ENCODE peak calls at places on chromosomes 7 and 10, in six cellular contexts. R, L, E, V, D and W are unnamed samples. For H3K27me3, the result is how much of the 10 kb centered on the place peaks cover.

GRCh38 chr7:136868496-136869005 is at the start of gene CHRM2:
- DNase-seq in R (no peak), L (no peak), E (peak), V (peak), D (no peak), W (no peak)

GRCh38 chr7:80288175-80289122 is 153.8 kb downstream of the GNAI1 start:
- DNase-seq in R (no peak), L (no peak), E (no peak), V (no peak), D (peak), W (no peak)

GRCh38 chr7:80014507-80014906 is 120.1 kb upstream of the GNAI1 start:
- DNase-seq in R (no peak), L (no peak), E (no peak), V (no peak), D (no peak), W (no peak)

GRCh38 chr10:129459762-129460539 is 7.1 kb upstream of the MGMT start:
- DNase-seq in R (no peak), L (no peak), E (no peak), V (no peak), D (peak), W (peak)

GRCh38 chr7:85833071-85833470 is 646.2 kb upstream of the SEMA3D start:
- DNase-seq in R (no peak), L (no peak), E (no peak), V (no peak), D (no peak), W (no peak)

GRCh38 chr10:111430070-111430469 is 353.2 kb downstream of the ADRA2A start:
- DNase-seq in R (no peak), L (no peak), E (no peak), V (no peak), D (no peak), W (no peak)

GRCh38 chr7:128841961-128842673 is 11.9 kb downstream of the FLNC start:
- DNase-seq in R (peak), L (no peak), E (peak), V (peak), D (no peak), W (no peak)

GRCh38 chr7:31094271-31094670 is 42.2 kb downstream of the ADCYAP1R1 start:
- DNase-seq in R (no peak), L (no peak), E (no peak), V (no peak), D (no peak), W (no peak)

GRCh38 chr7:117325836-117326235 is 3.0 kb upstream of the WNT2 start:
- DNase-seq in R (no peak), L (no peak), E (no peak), V (no peak), D (no peak), W (no peak)
- H3K27me3 ChIP-seq in R (under half), L (under half), E (under half), V (under half), D (half or more), W (under half)

GRCh38 chr7:32224276-32224675 is 154.1 kb upstream of the PDE1C start:
- DNase-seq in R (no peak), L (no peak), E (peak), V (no peak), D (no peak), W (no peak)
- TF ChIP-seq GABPA in R (no peak), L (no peak), E (no peak), V (no peak), D (no peak), W (no peak)

GRCh38 chr7:34168013-34168412 is 262.7 kb downstream of the BMPER start:
- DNase-seq in R (no peak), L (no peak), E (no peak), V (no peak), D (no peak), W (no peak)
- H3K27me3 ChIP-seq in R (under half), L (under half), E (under half), V (under half), D (under half), W (under half)

DNA sequence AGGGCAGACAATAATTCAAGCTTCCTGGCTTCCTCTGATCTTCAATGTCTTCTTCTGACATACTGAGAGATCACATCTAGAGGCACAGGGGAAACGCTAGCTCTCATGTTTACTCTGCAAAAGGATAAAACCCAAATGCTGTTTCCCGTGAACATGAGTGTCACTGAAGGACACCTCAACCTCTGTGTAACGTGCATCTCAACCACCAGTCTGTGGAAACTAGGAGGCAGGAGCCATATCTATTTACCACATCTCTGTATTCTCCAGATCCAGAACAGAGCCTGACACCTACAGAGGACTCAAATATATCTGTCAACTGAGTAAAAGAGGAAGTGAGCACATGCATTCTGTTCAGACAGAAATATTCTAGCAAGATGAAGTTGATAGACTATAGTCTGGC is 140.3 kb upstream of the TARP start:
- DNase-seq in R (no peak), L (no peak), E (no peak), V (no peak), D (no peak), W (no peak)
- TF ChIP-seq GABPA in R (no peak), L (no peak), E (no peak), V (no peak), D (no peak), W (no peak)

GRCh38 chr10:124450010-124450782 is at the start of gene NKX1-2:
- DNase-seq in R (no peak), L (no peak), E (peak), V (peak), D (no peak), W (no peak)
- H3K27me3 ChIP-seq in R (under half), L (under half), E (under half), V (half or more), D (half or more), W (half or more)

GRCh38 chr7:156795415-156795814 is 97.6 kb downstream of the LMBR1 start:
- DNase-seq in R (no peak), L (no peak), E (no peak), V (no peak), D (no peak), W (no peak)
- TF ChIP-seq GABPA in R (no peak), L (no peak), E (no peak), V (no peak), D (no peak), W (no peak)

DNA sequence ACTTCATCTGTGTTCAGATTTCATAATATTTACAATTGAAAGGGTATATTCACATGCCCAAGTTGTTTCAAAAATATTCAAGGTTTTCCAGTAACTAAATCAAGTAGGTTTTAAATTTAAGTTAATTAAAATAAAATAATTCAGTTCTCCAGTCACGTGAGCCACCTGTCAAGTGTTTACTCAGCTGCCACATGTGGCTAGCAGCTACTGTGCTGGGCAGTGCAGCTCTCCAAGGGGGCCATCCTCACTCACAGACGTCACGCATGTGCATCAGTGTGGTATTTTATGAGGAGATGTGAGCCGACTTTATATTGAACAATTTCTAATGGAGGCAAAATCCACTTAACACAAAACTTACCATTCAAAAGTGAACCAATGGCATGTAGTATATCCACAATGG is 69.7 kb upstream of the CAMK2B start:
- DNase-seq in R (no peak), L (no peak), E (no peak), V (no peak), D (no peak), W (no peak)
- H3K27me3 ChIP-seq in R (under half), L (under half), E (under half), V (under half), D (under half), W (under half)

GRCh38 chr7:102081244-102081627 is 205.4 kb upstream of the SH2B2 start:
- DNase-seq in R (peak), L (no peak), E (no peak), V (no peak), D (no peak), W (no peak)

GRCh38 chr7:102079140-102080002 is 207.3 kb upstream of the SH2B2 start:
- DNase-seq in R (no peak), L (no peak), E (no peak), V (no peak), D (peak), W (no peak)

GRCh38 chr7:102082693-102083385 is 203.8 kb upstream of the SH2B2 start:
- DNase-seq in R (no peak), L (no peak), E (no peak), V (no peak), D (no peak), W (no peak)

GRCh38 chr7:102080003-102080361 is 206.7 kb upstream of the SH2B2 start:
- DNase-seq in R (peak), L (no peak), E (no peak), V (no peak), D (no peak), W (no peak)

DNA sequence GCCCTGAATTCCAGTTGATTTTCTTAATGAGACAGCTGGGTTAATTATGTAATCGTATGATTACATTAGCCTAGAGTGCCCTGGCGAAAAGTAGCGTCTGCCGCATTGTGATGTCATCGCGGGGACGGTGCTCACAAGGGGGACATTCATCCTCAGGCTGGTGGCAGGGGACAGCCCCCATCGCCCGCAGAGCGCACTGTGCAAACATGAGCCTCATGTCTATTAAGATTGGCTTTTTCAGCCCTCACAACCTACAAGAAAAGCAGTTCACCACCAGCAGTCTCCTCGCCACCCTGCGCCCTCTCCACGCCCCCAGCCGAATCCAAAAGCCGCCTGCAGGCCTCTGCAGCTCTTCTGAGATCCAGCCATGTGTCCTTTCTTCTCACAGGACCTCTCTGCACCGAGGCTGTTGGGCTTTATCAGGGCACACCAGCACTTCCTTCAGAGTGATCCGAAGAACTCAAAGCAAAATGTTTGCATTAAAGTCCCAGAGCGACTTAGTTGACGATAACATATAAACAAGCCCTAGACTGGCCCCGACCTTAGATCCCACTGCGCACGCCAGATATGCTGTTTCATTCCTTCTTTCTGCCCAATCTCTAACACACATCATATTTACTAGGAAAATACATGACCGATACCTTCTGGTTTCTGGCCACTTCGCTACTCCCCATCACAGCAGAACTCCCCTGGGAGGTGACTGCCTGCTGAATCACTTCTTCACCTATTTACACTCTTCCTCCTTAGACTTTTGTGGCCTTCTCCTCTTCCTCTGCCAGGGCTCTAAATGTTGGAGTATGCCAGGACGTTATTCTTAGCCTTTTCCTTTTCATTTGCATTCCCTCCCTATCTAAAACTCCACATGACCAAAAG is 206.1 kb upstream of the SH2B2 start:
- DNase-seq in R (peak), L (no peak), E (no peak), V (no peak), D (no peak), W (no peak)
- TF ChIP-seq GABPA in R (no peak), L (no peak), E (no peak), V (no peak), D (no peak), W (no peak)